ENCODE peak calls at places on chromosomes 5 and 9, in four cellular contexts. X is GM04503, J is GM19239, G is body of pancreas. Y is an unnamed sample.

GRCh38 chr5:79703381-79703645 is 13.7 kb downstream of the CMYA5 start:
- DNase-seq in X (no peak), J (no peak), G (no peak), Y (no peak)

GRCh38 chr9:92726971-92727715 is 37.5 kb downstream of the BICD2 start:
- DNase-seq in X (no peak), J (no peak), G (no peak), Y (no peak)

GRCh38 chr5:107535849-107536248 is 134.9 kb downstream of the EFNA5 start:
- DNase-seq in X (no peak), J (no peak), G (no peak), Y (no peak)

GRCh38 chr5:5218396-5218795 is 78.3 kb downstream of the ADAMTS16 start:
- DNase-seq in X (no peak), J (no peak), G (no peak), Y (no peak)

GRCh38 chr5:59840200-59840601 is 53.3 kb downstream of the PDE4D start:
- DNase-seq in X (no peak), J (no peak), G (no peak), Y (no peak)

GRCh38 chr5:32283539-32284377 is 29.0 kb downstream of the MTMR12 start:
- DNase-seq in X (no peak), J (no peak), G (no peak), Y (no peak)

GRCh38 chr5:39158127-39158593 is 61.2 kb downstream of the FYB1 start:
- DNase-seq in X (no peak), J (no peak), G (no peak), Y (no peak)

GRCh38 chr5:95628933-95629332 is 9.0 kb downstream of the GPR150 start:
- DNase-seq in X (no peak), J (no peak), G (no peak), Y (no peak)

GRCh38 chr5:160197341-160198147 is 31.8 kb upstream of the FABP6 start:
- DNase-seq in X (no peak), J (no peak), G (peak; percentile 8), Y (no peak)

Y was measured in GM12864.